ENCODE peak calls at places on chromosomes 6 and 20, in ten cellular contexts. I is transverse colon, R is upper lobe of left lung, J is tibial nerve, V is K562, O is heart left ventricle, A is ovary, X is uterus, Y is adrenal gland, G is body of pancreas. H is an unnamed sample. For H3K36me3, the result is how much of the 10 kb centered on the place peaks cover.

GRCh38 chr20:8777866-8778265 is 291.0 kb upstream of the PLCB4 start:
- DNase-seq in I (no peak), R (no peak), J (no peak), V (no peak), O (no peak), A (no peak), X (no peak), Y (no peak), G (no peak), H (no peak)

GRCh38 chr6:121680058-121680457 is 244.6 kb downstream of the GJA1 start:
- DNase-seq in I (no peak), R (no peak), J (no peak), V (peak), O (no peak), A (no peak), X (no peak), Y (no peak), G (no peak), H (no peak)

GRCh38 chr6:82878812-82879211 is 186.8 kb downstream of the UBE3D start:
- DNase-seq in I (no peak), R (no peak), J (no peak), V (no peak), O (no peak), A (no peak), X (no peak), Y (no peak), G (no peak), H (no peak)

GRCh38 chr20:50815162-50815989 is 20.5 kb downstream of the BCAS4 start:
- DNase-seq in I (peak), R (peak), J (no peak), V (no peak), O (no peak), A (no peak), X (no peak), Y (no peak), G (no peak), H (no peak)

GRCh38 chr20:10927011-10927583 is 253.3 kb upstream of the JAG1 start:
- DNase-seq in I (no peak), R (no peak), J (no peak), V (no peak), O (no peak), A (no peak), X (no peak), Y (no peak), G (peak), H (no peak)

GRCh38 chr6:131635384-131636340 is 1.4 kb upstream of the ENPP3 start:
- DNase-seq in I (no peak), R (no peak), J (no peak), V (no peak), O (no peak), A (no peak), X (no peak), Y (no peak), G (no peak), H (no peak)

GRCh38 chr20:51800769-51801219 is 1.5 kb downstream of the SALL4 start:
- DNase-seq in I (no peak), R (no peak), J (no peak), V (no peak), O (peak), A (no peak), X (no peak), Y (no peak), G (peak), H (peak)

GRCh38 chr6:35019171-35019570 is 122.0 kb downstream of the TCP11 start:
- DNase-seq in I (no peak), R (peak), J (no peak), V (no peak), O (no peak), A (no peak), X (no peak), Y (no peak), G (no peak), H (no peak)

GRCh38 chr6:32462609-32463008 is 22.9 kb downstream of the HLA-DRA start:
- DNase-seq in I (no peak), R (no peak), J (no peak), V (no peak), O (no peak), A (no peak), X (no peak), Y (no peak), G (no peak), H (no peak)

GRCh38 chr6:152723398-152723797 is 25.7 kb downstream of the MYCT1 start:
- DNase-seq in I (no peak), R (no peak), J (no peak), V (no peak), O (no peak), A (no peak), X (no peak), Y (no peak), G (no peak), H (no peak)

GRCh38 chr6:106098383-106099234 is 12.5 kb downstream of the PRDM1 start:
- DNase-seq in I (peak), R (peak), J (no peak), V (peak), O (no peak), A (peak), X (no peak), Y (no peak), G (peak), H (peak)

GRCh38 chr6:13762648-13763441 is 51.2 kb upstream of the RANBP9 start:
- DNase-seq in I (peak), R (peak), J (peak), V (no peak), O (no peak), A (peak), X (no peak), Y (no peak), G (peak), H (no peak)

GRCh38 chr20:49526056-49526455 is 41.9 kb downstream of the PTGIS start:
- DNase-seq in I (no peak), R (no peak), J (no peak), V (no peak), O (no peak), A (no peak), X (no peak), Y (no peak), G (no peak), H (no peak)

GRCh38 chr6:47094351-47094925 is 52.3 kb upstream of the ADGRF1 start:
- DNase-seq in I (peak), R (no peak), J (no peak), V (no peak), O (no peak), A (no peak), X (no peak), Y (no peak), G (peak), H (peak)

GRCh38 chr6:84779380-84779779 is 15.0 kb upstream of the TBX18 start:
- DNase-seq in I (no peak), R (no peak), J (no peak), V (no peak), O (no peak), A (no peak), X (no peak), Y (no peak), G (no peak), H (no peak)

GRCh38 chr6:160077526-160077925 is 44.1 kb upstream of the SLC22A1 start:
- DNase-seq in I (no peak), R (no peak), J (no peak), V (no peak), O (no peak), A (no peak), X (no peak), Y (no peak), G (no peak), H (no peak)

GRCh38 chr6:36735110-36735971 is 37.7 kb downstream of the RAB44 start:
- DNase-seq in I (peak), R (peak), J (peak), V (no peak), O (peak), A (peak), X (peak), Y (peak), G (peak), H (peak)

GRCh38 chr20:5714261-5715041 is 35.8 kb upstream of the SHLD1 start:
- DNase-seq in I (no peak), R (no peak), J (no peak), V (peak), O (no peak), A (no peak), X (no peak), Y (no peak), G (peak), H (no peak)

GRCh38 chr20:16444056-16444777 is 129.0 kb downstream of the KIF16B start:
- DNase-seq in I (no peak), R (no peak), J (peak), V (no peak), O (no peak), A (no peak), X (no peak), Y (no peak), G (peak), H (no peak)

GRCh38 chr6:40185486-40185885 is 251.2 kb upstream of the MOCS1 start:
- DNase-seq in I (no peak), R (no peak), J (no peak), V (no peak), O (no peak), A (no peak), X (no peak), Y (no peak), G (no peak), H (no peak)

GRCh38 chr6:5099537-5099936 is 14.4 kb downstream of the PPP1R3G start:
- DNase-seq in I (no peak), R (no peak), J (no peak), V (no peak), O (no peak), A (no peak), X (no peak), Y (no peak), G (no peak), H (no peak)

GRCh38 chr6:119974430-119975159 is 625.0 kb upstream of the MAN1A1 start:
- DNase-seq in I (peak), R (no peak), J (no peak), V (no peak), O (no peak), A (no peak), X (no peak), Y (no peak), G (no peak), H (no peak)

GRCh38 chr6:3157151-3157933 is at the start of gene TUBB2A:
- DNase-seq in I (peak), R (peak), J (peak), V (peak), O (peak), A (peak), X (peak), Y (peak), G (peak), H (peak)

GRCh38 chr6:30763618-30764489 is 19.5 kb upstream of the IER3 start:
- DNase-seq in I (no peak), R (no peak), J (no peak), V (peak), O (no peak), A (no peak), X (no peak), Y (no peak), G (peak), H (no peak)

GRCh38 chr20:43923322-43923721 is 8.7 kb downstream of the TOX2 start:
- DNase-seq in I (no peak), R (no peak), J (no peak), V (no peak), O (no peak), A (no peak), X (no peak), Y (no peak), G (no peak), H (no peak)

GRCh38 chr6:104855507-104855906 is 4.2 kb downstream of the HACE1 start:
- DNase-seq in I (no peak), R (no peak), J (no peak), V (no peak), O (no peak), A (no peak), X (no peak), Y (no peak), G (no peak), H (no peak)

GRCh38 chr6:50924758-50925157 is 106.1 kb downstream of the TFAP2B start:
- DNase-seq in I (no peak), R (no peak), J (no peak), V (no peak), O (no peak), A (no peak), X (no peak), Y (no peak), G (no peak), H (no peak)

GRCh38 chr20:45343445-45343866 is 4.8 kb downstream of the SDC4 start:
- DNase-seq in I (peak), R (peak), J (no peak), V (peak), O (no peak), A (no peak), X (no peak), Y (no peak), G (peak), H (peak)

GRCh38 chr20:34544109-34544793 is 14.3 kb upstream of the MAP1LC3A start:
- DNase-seq in I (peak), R (no peak), J (no peak), V (no peak), O (no peak), A (no peak), X (no peak), Y (no peak), G (no peak), H (no peak)

GRCh38 chr6:35300848-35301247 is 3.2 kb downstream of the DEF6 start:
- DNase-seq in I (no peak), R (peak), J (no peak), V (no peak), O (no peak), A (no peak), X (no peak), Y (no peak), G (peak), H (no peak)

GRCh38 chr20:6635034-6635736 is 132.3 kb upstream of the BMP2 start:
- DNase-seq in I (no peak), R (no peak), J (no peak), V (no peak), O (no peak), A (no peak), X (no peak), Y (no peak), G (no peak), H (no peak)

GRCh38 chr6:27753668-27754407 is 158.4 kb downstream of the OR2B2 start:
- DNase-seq in I (peak), R (peak), J (no peak), V (peak), O (peak), A (peak), X (peak), Y (peak), G (peak), H (peak)

GRCh38 chr6:31559958-31560696 is 12.0 kb upstream of the LTA start:
- DNase-seq in I (peak), R (peak), J (peak), V (peak), O (peak), A (no peak), X (no peak), Y (peak), G (peak), H (no peak)

GRCh38 chr20:37524221-37524700 is 3.2 kb downstream of the NNAT start:
- DNase-seq in I (peak), R (peak), J (no peak), V (peak), O (no peak), A (no peak), X (no peak), Y (no peak), G (no peak), H (peak)

GRCh38 chr6:74222768-74223321 is 526.8 kb downstream of the CD109 start:
- DNase-seq in I (no peak), R (no peak), J (no peak), V (no peak), O (no peak), A (no peak), X (no peak), Y (no peak), G (no peak), H (no peak)

GRCh38 chr6:128504003-128504654 is 16.3 kb downstream of the PTPRK start:
- DNase-seq in I (no peak), R (peak), J (no peak), V (no peak), O (no peak), A (no peak), X (no peak), Y (no peak), G (no peak), H (no peak)

GRCh38 chr6:93059911-93060310 is 359.4 kb downstream of the EPHA7 start:
- DNase-seq in I (no peak), R (peak), J (no peak), V (no peak), O (no peak), A (no peak), X (no peak), Y (no peak), G (no peak), H (no peak)

GRCh38 chr20:49859807-49860206 is 47.2 kb downstream of the SLC9A8 start:
- DNase-seq in I (no peak), R (no peak), J (no peak), V (no peak), O (no peak), A (no peak), X (no peak), Y (no peak), G (no peak), H (no peak)

GRCh38 chr6:156686429-156686939 is 90.7 kb upstream of the ARID1B start:
- DNase-seq in I (peak), R (peak), J (no peak), V (no peak), O (peak), A (no peak), X (no peak), Y (no peak), G (peak), H (peak)

GRCh38 chr20:63835031-63835858 is 4.2 kb upstream of the ZBTB46 start:
- DNase-seq in I (peak), R (peak), J (peak), V (peak), O (peak), A (peak), X (peak), Y (peak), G (peak), H (peak)
- TF ChIP-seq POLR2A in I (no peak), R (no peak), J (peak), V (no peak), O (peak), A (no peak), X (peak), Y (no peak), G (no peak), H (no peak)

DNA sequence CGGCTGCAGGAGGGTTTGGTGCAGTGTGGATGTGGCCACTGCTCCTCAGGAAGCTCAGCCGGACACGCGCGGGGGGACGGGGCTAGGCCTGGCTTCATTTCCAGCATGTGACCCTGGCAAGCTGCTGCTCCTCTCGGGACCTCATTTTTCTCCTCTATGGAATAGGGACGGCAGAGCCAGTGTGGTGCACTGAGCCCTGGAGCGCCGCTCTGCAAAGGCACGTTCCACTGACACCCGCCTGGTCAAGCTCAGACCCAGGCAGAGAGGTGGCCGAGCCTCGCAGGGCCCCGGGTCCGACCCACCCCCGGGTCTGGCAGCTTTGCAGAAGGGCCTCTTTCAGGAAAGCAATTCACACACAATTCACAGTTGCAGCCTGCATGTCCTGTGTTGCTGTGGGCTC is 56.7 kb upstream of the SLCO4A1 start:
- DNase-seq in I (no peak), R (no peak), J (no peak), V (no peak), O (no peak), A (no peak), X (no peak), Y (no peak), G (no peak), H (no peak)
- TF ChIP-seq CTCF in I (no peak), R (no peak), J (no peak), V (no peak), O (no peak), A (no peak), X (no peak), Y (no peak), G (no peak), H (no peak)

DNA sequence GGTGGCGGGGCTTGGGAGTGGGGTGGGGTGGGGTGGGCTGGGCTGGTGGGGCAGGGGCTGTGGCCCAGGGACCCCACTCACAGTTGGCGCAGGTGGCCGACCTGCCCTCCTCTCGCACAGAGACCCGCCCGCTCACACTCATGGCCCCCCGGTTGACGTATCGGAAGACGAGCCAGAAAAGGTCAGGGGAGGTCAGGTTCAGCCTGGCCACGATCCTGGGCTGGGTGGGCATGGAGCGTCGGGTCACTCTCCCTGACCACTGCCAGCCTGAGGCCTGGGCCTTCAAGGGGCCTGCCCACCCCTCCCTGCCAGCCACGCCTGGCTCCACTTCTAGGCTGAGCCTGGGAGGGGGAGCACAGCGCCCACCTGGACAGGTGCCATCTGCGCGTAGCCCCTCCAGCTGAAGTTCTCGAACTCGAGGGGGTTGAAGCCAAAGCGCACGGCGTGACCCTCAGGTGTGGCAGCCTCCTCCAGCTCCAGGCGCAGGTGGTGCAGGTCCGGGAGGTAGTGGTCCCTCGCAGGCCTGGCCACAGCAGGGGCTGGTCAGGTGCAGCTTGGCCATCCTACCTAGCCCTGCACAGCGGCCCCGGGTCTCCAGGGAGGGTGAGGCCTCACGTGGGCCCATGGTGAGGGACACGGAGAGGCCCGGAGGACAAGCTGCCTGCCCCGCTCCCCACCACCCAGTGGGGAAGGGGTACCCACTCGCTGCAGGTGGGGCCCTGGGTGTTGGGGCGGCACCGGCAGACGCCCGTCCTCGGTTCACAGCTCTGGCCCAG is 31.2 kb downstream of the ADRM1 start:
- DNase-seq in I (no peak), R (no peak), J (no peak), V (no peak), O (peak), A (no peak), X (no peak), Y (no peak), G (no peak), H (no peak)
- H3K36me3 ChIP-seq in I (under half), R (half or more), J (under half), V (half or more), O (half or more), A (under half), X (under half), Y (under half), G (under half), H (half or more)

GRCh38 chr6:24520929-24521546 is 26.3 kb downstream of the ALDH5A1 start:
- DNase-seq in I (peak), R (peak), J (no peak), V (peak), O (peak), A (no peak), X (no peak), Y (peak), G (peak), H (peak)

GRCh38 chr6:24522090-24522820 is 27.5 kb downstream of the ALDH5A1 start:
- DNase-seq in I (no peak), R (no peak), J (no peak), V (peak), O (no peak), A (peak), X (no peak), Y (no peak), G (peak), H (no peak)

GRCh38 chr6:24522821-24523175 is 28.0 kb downstream of the ALDH5A1 start:
- DNase-seq in I (no peak), R (no peak), J (no peak), V (no peak), O (no peak), A (no peak), X (no peak), Y (no peak), G (no peak), H (no peak)

GRCh38 chr6:24513602-24514001 is 18.8 kb downstream of the ALDH5A1 start:
- DNase-seq in I (peak), R (no peak), J (no peak), V (no peak), O (no peak), A (no peak), X (no peak), Y (no peak), G (no peak), H (no peak)

GRCh38 chr6:24517659-24518538 is 23.1 kb downstream of the ALDH5A1 start:
- DNase-seq in I (no peak), R (no peak), J (no peak), V (no peak), O (no peak), A (no peak), X (no peak), Y (no peak), G (no peak), H (no peak)
- TF ChIP-seq POLR2A in I (no peak), R (no peak), J (no peak), V (no peak), O (no peak), A (no peak), X (no peak), Y (no peak), G (no peak), H (no peak)

DNA sequence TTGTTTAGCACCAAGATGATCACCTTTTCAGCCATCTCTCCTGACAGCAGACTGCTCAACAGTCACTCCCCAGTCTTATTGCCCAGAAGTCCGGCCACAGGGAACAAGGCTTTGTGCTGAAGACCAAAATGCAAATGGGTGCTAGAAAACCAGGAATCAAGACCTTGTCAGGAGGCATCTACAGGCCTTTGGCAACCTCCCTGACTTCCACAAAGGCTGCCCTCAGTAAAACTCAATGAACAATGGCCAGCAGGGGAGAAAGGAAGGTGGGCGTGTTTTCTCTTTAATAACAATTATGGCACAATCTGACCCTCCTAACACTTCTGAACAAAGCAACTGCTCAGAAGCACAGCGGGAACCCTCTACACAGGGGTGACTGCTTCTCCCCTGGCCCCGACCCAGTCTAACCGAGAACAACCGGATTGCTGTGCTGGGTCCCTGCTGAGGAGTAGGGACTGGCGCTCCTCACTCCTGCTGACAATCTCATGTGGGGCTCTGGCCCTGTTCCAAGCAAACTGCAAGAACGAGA is 41.6 kb downstream of the PLCG1 start:
- DNase-seq in I (peak), R (peak), J (peak), V (no peak), O (peak), A (peak), X (no peak), Y (peak), G (no peak), H (peak)
- TF ChIP-seq CTCF in I (no peak), R (no peak), J (no peak), V (no peak), O (peak), A (no peak), X (no peak), Y (no peak), G (no peak), H (no peak)